ENCODE peak calls at places on chromosomes 6 and 20, in ten cellular contexts. One of them, this sample, is unnamed. For H3K4me1, the result is how much of the 10 kb centered on the place peaks cover.

GRCh38 chr6:137297887-137298286 is 78.7 kb upstream of the IFNGR1 start:
- DNase-seq in stomach: no peak
- DNase-seq in A549: no peak
- DNase-seq in tibial nerve: no peak
- DNase-seq in sigmoid colon: no peak
- DNase-seq in upper lobe of left lung: no peak
- DNase-seq in ovary: no peak
- DNase-seq in SK-N-SH: no peak
- DNase-seq in H1: peak
- DNase-seq in GM12878: no peak
- DNase-seq in this sample: peak

GRCh38 chr6:121764493-121764892 is 329.0 kb downstream of the GJA1 start:
- DNase-seq in tibial nerve: no peak
- DNase-seq in stomach: no peak
- DNase-seq in A549: no peak
- DNase-seq in GM12878: no peak
- DNase-seq in SK-N-SH: no peak
- DNase-seq in ovary: no peak
- DNase-seq in upper lobe of left lung: no peak
- DNase-seq in sigmoid colon: no peak
- DNase-seq in H1: no peak
- DNase-seq in this sample: no peak

GRCh38 chr20:58196402-58197184 is 31.9 kb downstream of the ANKRD60 start:
- DNase-seq in stomach: no peak
- DNase-seq in sigmoid colon: no peak
- DNase-seq in ovary: no peak
- DNase-seq in SK-N-SH: no peak
- DNase-seq in A549: no peak
- DNase-seq in tibial nerve: no peak
- DNase-seq in GM12878: no peak
- DNase-seq in H1: no peak
- DNase-seq in upper lobe of left lung: no peak
- DNase-seq in this sample: no peak

GRCh38 chr6:37456816-37457560 is 24.0 kb downstream of the CMTR1 start:
- DNase-seq in upper lobe of left lung: no peak
- DNase-seq in stomach: no peak
- DNase-seq in sigmoid colon: peak
- DNase-seq in H1: no peak
- DNase-seq in ovary: peak
- DNase-seq in SK-N-SH: no peak
- DNase-seq in A549: no peak
- DNase-seq in tibial nerve: no peak
- DNase-seq in GM12878: no peak
- DNase-seq in this sample: no peak

GRCh38 chr20:57603120-57603519 is 17.1 kb downstream of the ZBP1 start:
- DNase-seq in tibial nerve: no peak
- DNase-seq in upper lobe of left lung: no peak
- DNase-seq in SK-N-SH: no peak
- DNase-seq in A549: no peak
- DNase-seq in sigmoid colon: no peak
- DNase-seq in GM12878: no peak
- DNase-seq in H1: no peak
- DNase-seq in stomach: no peak
- DNase-seq in ovary: no peak
- DNase-seq in this sample: no peak

GRCh38 chr6:107230448-107230847 is 115.1 kb upstream of the BEND3 start:
- DNase-seq in H1: no peak
- DNase-seq in GM12878: no peak
- DNase-seq in ovary: no peak
- DNase-seq in A549: no peak
- DNase-seq in upper lobe of left lung: no peak
- DNase-seq in tibial nerve: no peak
- DNase-seq in sigmoid colon: no peak
- DNase-seq in SK-N-SH: no peak
- DNase-seq in stomach: no peak
- DNase-seq in this sample: no peak

GRCh38 chr6:37131104-37131959 is 38.6 kb upstream of the PIM1 start:
- DNase-seq in ovary: no peak
- DNase-seq in SK-N-SH: peak
- DNase-seq in A549: peak
- DNase-seq in GM12878: no peak
- DNase-seq in upper lobe of left lung: no peak
- DNase-seq in sigmoid colon: peak
- DNase-seq in H1: no peak
- DNase-seq in tibial nerve: no peak
- DNase-seq in stomach: peak
- DNase-seq in this sample: peak

GRCh38 chr6:165059032-165059431 is 250.4 kb downstream of the C6orf118 start:
- DNase-seq in SK-N-SH: no peak
- DNase-seq in upper lobe of left lung: no peak
- DNase-seq in ovary: no peak
- DNase-seq in A549: no peak
- DNase-seq in H1: no peak
- DNase-seq in GM12878: no peak
- DNase-seq in tibial nerve: no peak
- DNase-seq in stomach: no peak
- DNase-seq in sigmoid colon: no peak
- DNase-seq in this sample: no peak

GRCh38 chr6:111776236-111777189 is 96.7 kb downstream of the FYN start:
- DNase-seq in sigmoid colon: no peak
- DNase-seq in SK-N-SH: no peak
- DNase-seq in stomach: no peak
- DNase-seq in ovary: no peak
- DNase-seq in tibial nerve: no peak
- DNase-seq in H1: no peak
- DNase-seq in A549: no peak
- DNase-seq in GM12878: no peak
- DNase-seq in upper lobe of left lung: no peak
- DNase-seq in this sample: no peak

GRCh38 chr6:111773501-111774345 is 99.5 kb downstream of the FYN start:
- DNase-seq in SK-N-SH: peak
- DNase-seq in GM12878: no peak
- DNase-seq in H1: no peak
- DNase-seq in sigmoid colon: no peak
- DNase-seq in tibial nerve: no peak
- DNase-seq in ovary: no peak
- DNase-seq in upper lobe of left lung: no peak
- DNase-seq in A549: no peak
- DNase-seq in stomach: no peak
- DNase-seq in this sample: no peak

GRCh38 chr6:111775145-111775936 is 97.9 kb downstream of the FYN start:
- DNase-seq in H1: no peak
- DNase-seq in SK-N-SH: no peak
- DNase-seq in stomach: no peak
- DNase-seq in A549: no peak
- DNase-seq in GM12878: no peak
- DNase-seq in tibial nerve: no peak
- DNase-seq in upper lobe of left lung: no peak
- DNase-seq in ovary: no peak
- DNase-seq in sigmoid colon: no peak
- DNase-seq in this sample: no peak

GRCh38 chr6:111772274-111772780 is 100.9 kb downstream of the FYN start:
- DNase-seq in ovary: no peak
- DNase-seq in upper lobe of left lung: no peak
- DNase-seq in SK-N-SH: no peak
- DNase-seq in stomach: no peak
- DNase-seq in A549: no peak
- DNase-seq in tibial nerve: no peak
- DNase-seq in sigmoid colon: no peak
- DNase-seq in H1: no peak
- DNase-seq in GM12878: no peak
- DNase-seq in this sample: no peak

DNA sequence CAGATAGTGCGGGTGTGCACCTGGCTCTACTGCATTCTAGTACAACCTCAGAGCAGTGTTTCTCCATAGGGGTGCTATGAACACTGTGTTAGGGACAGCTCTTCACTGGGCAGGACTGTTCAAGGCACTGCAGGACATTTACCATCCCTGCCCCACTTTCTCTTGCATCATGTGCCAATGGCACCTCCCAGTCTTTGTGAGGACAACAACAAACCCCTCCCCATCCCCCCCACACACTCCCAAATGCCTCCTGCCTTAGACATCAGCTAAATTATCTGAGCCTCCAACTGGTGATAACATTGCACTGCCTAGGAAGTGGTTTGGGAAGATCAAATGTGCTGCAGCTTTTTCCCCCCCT is 98.9 kb downstream of the FYN start:
- DNase-seq in SK-N-SH: no peak
- DNase-seq in GM12878: no peak
- DNase-seq in upper lobe of left lung: no peak
- DNase-seq in H1: no peak
- DNase-seq in sigmoid colon: no peak
- DNase-seq in ovary: no peak
- DNase-seq in tibial nerve: no peak
- DNase-seq in A549: no peak
- DNase-seq in stomach: no peak
- DNase-seq in this sample: no peak
- H3K4me1 ChIP-seq in SK-N-SH: under half
- H3K4me1 ChIP-seq in GM12878: under half
- H3K4me1 ChIP-seq in upper lobe of left lung: under half
- H3K4me1 ChIP-seq in H1: under half
- H3K4me1 ChIP-seq in sigmoid colon: under half
- H3K4me1 ChIP-seq in ovary: under half
- H3K4me1 ChIP-seq in tibial nerve: half or more
- H3K4me1 ChIP-seq in A549: under half
- H3K4me1 ChIP-seq in stomach: under half
- H3K4me1 ChIP-seq in this sample: under half

GRCh38 chr6:128491643-128492206 is 28.7 kb downstream of the PTPRK start:
- DNase-seq in tibial nerve: no peak
- DNase-seq in sigmoid colon: no peak
- DNase-seq in SK-N-SH: no peak
- DNase-seq in GM12878: no peak
- DNase-seq in stomach: no peak
- DNase-seq in upper lobe of left lung: no peak
- DNase-seq in ovary: no peak
- DNase-seq in A549: no peak
- DNase-seq in H1: no peak
- DNase-seq in this sample: no peak

GRCh38 chr6:128491041-128491642 is 29.3 kb downstream of the PTPRK start:
- DNase-seq in ovary: no peak
- DNase-seq in sigmoid colon: no peak
- DNase-seq in upper lobe of left lung: no peak
- DNase-seq in stomach: no peak
- DNase-seq in tibial nerve: no peak
- DNase-seq in GM12878: no peak
- DNase-seq in SK-N-SH: no peak
- DNase-seq in H1: no peak
- DNase-seq in A549: no peak
- DNase-seq in this sample: peak

GRCh38 chr6:128493877-128494276 is 26.5 kb downstream of the PTPRK start:
- DNase-seq in ovary: no peak
- DNase-seq in SK-N-SH: no peak
- DNase-seq in upper lobe of left lung: no peak
- DNase-seq in GM12878: no peak
- DNase-seq in H1: no peak
- DNase-seq in sigmoid colon: no peak
- DNase-seq in tibial nerve: no peak
- DNase-seq in stomach: no peak
- DNase-seq in A549: no peak
- DNase-seq in this sample: no peak

GRCh38 chr6:128494440-128494839 is 26.0 kb downstream of the PTPRK start:
- DNase-seq in ovary: no peak
- DNase-seq in A549: no peak
- DNase-seq in SK-N-SH: no peak
- DNase-seq in tibial nerve: no peak
- DNase-seq in H1: no peak
- DNase-seq in GM12878: no peak
- DNase-seq in upper lobe of left lung: no peak
- DNase-seq in stomach: no peak
- DNase-seq in sigmoid colon: no peak
- DNase-seq in this sample: no peak

DNA sequence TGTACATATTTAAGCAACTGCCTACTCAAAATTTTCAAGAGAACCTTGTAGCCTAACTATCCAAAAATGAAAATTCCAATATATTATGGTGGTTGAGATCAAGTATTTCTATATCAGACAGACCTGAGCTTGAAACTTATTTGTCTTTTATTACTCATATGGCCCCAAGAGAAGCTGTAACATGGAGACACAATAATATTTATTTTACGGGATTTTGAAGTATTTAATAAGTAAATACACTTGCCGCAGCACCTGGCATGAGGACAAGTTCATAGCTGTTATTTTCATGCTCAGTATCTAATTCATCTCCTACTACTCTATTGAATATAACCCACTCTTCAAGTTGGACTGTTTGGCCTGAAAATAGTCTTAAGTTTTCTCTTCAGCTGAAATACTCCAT is 28.0 kb downstream of the PTPRK start:
- DNase-seq in upper lobe of left lung: no peak
- DNase-seq in sigmoid colon: no peak
- DNase-seq in GM12878: no peak
- DNase-seq in tibial nerve: no peak
- DNase-seq in A549: no peak
- DNase-seq in SK-N-SH: no peak
- DNase-seq in ovary: no peak
- DNase-seq in H1: no peak
- DNase-seq in stomach: peak
- DNase-seq in this sample: no peak
- H3K4me3 ChIP-seq in upper lobe of left lung: no peak
- H3K4me3 ChIP-seq in sigmoid colon: peak
- H3K4me3 ChIP-seq in GM12878: no peak
- H3K4me3 ChIP-seq in tibial nerve: no peak
- H3K4me3 ChIP-seq in A549: no peak
- H3K4me3 ChIP-seq in SK-N-SH: peak
- H3K4me3 ChIP-seq in ovary: no peak
- H3K4me3 ChIP-seq in H1: no peak
- H3K4me3 ChIP-seq in stomach: peak
- H3K4me3 ChIP-seq in this sample: no peak

DNA sequence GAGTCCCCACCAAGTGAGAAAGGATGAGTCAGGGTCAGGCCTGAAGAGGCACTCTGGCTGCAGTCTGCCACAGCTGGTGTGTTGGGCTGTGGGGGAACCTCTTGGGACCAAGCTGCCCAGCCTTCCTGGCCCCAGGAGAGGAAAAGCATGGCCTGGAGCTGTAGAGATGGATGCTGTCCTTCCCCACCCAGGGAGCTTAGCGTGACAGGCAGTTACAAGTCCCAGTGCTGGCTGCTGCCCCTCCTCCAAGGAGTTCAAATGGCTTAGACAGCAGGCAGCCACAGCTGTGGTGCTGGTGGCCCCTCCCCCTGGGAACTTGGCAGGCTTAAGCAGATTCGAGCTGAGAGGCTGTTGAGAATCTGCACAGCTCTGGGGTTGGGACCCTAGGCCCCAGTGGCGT is 253.2 kb downstream of the PLCB1 start:
- DNase-seq in SK-N-SH: no peak
- DNase-seq in H1: no peak
- DNase-seq in tibial nerve: no peak
- DNase-seq in A549: no peak
- DNase-seq in stomach: peak
- DNase-seq in upper lobe of left lung: no peak
- DNase-seq in sigmoid colon: peak
- DNase-seq in ovary: no peak
- DNase-seq in GM12878: no peak
- DNase-seq in this sample: no peak
- TF ChIP-seq EP300 in SK-N-SH: no peak
- TF ChIP-seq EP300 in H1: no peak
- TF ChIP-seq EP300 in tibial nerve: no peak
- TF ChIP-seq EP300 in A549: no peak
- TF ChIP-seq EP300 in stomach: no peak
- TF ChIP-seq EP300 in upper lobe of left lung: no peak
- TF ChIP-seq EP300 in sigmoid colon: no peak
- TF ChIP-seq EP300 in ovary: no peak
- TF ChIP-seq EP300 in GM12878: no peak
- TF ChIP-seq EP300 in this sample: no peak

GRCh38 chr20:4605166-4605565 is 116.5 kb upstream of the PRND start:
- DNase-seq in stomach: no peak
- DNase-seq in H1: no peak
- DNase-seq in upper lobe of left lung: no peak
- DNase-seq in ovary: no peak
- DNase-seq in SK-N-SH: no peak
- DNase-seq in tibial nerve: no peak
- DNase-seq in A549: no peak
- DNase-seq in sigmoid colon: no peak
- DNase-seq in GM12878: no peak
- DNase-seq in this sample: no peak
- H3K4me1 ChIP-seq in stomach: under half
- H3K4me1 ChIP-seq in H1: under half
- H3K4me1 ChIP-seq in upper lobe of left lung: under half
- H3K4me1 ChIP-seq in ovary: under half
- H3K4me1 ChIP-seq in SK-N-SH: under half
- H3K4me1 ChIP-seq in tibial nerve: under half
- H3K4me1 ChIP-seq in A549: under half
- H3K4me1 ChIP-seq in sigmoid colon: under half
- H3K4me1 ChIP-seq in GM12878: under half
- H3K4me1 ChIP-seq in this sample: under half